ENCODE peak calls at places on chromosomes 1 and 21, in ten cellular contexts. A is kidney; S is MM.1S; Y is lung; U is H9; T is CD8-positive, alpha-beta memory T cell; B is vagina; I is esophagus squamous epithelium; J is mesenchymal stem cell; L is sigmoid colon. M is an unnamed sample.

GRCh38 chr1:30929135-30929889 is 20.8 kb upstream of the SDC3 start:
- DNase-seq in S (peak), B (no peak), Y (no peak), A (no peak), I (no peak), L (no peak), U (peak), T (peak), J (peak), M (no peak)

GRCh38 chr1:23558140-23558871 is 995 bp downstream of the ID3 start:
- DNase-seq in J (peak), U (peak), I (no peak), A (peak), Y (peak), B (no peak), T (no peak), L (peak), S (peak), M (peak)

GRCh38 chr1:98949606-98950005 is 55.1 kb downstream of the PLPPR5 start:
- DNase-seq in U (no peak), I (no peak), Y (no peak), A (no peak), T (no peak), S (no peak), B (no peak), J (no peak), L (no peak), M (no peak)

GRCh38 chr1:51300270-51300669 is 30.1 kb downstream of the TTC39A start:
- DNase-seq in B (no peak), I (no peak), Y (no peak), U (no peak), T (no peak), S (no peak), A (no peak), L (peak), J (no peak), M (no peak)

GRCh38 chr1:229130028-229130668 is 140.8 kb upstream of the RAB4A start:
- DNase-seq in A (peak), L (peak), T (no peak), J (no peak), I (no peak), B (no peak), U (no peak), Y (no peak), S (no peak), M (no peak)

GRCh38 chr1:2391034-2391384 is 345 bp downstream of the MORN1 start:
- DNase-seq in S (peak), Y (no peak), T (no peak), J (peak), L (no peak), I (no peak), B (no peak), U (no peak), A (peak), M (no peak)

GRCh38 chr1:14511856-14512585 is 86.5 kb upstream of the KAZN start:
- DNase-seq in I (no peak), A (no peak), Y (no peak), L (no peak), B (no peak), T (no peak), J (no peak), U (no peak), S (no peak), M (no peak)

GRCh38 chr1:118575060-118575459 is 390.0 kb upstream of the SPAG17 start:
- DNase-seq in I (no peak), S (no peak), B (no peak), T (no peak), A (no peak), Y (no peak), J (no peak), U (no peak), L (no peak), M (no peak)

GRCh38 chr1:95086949-95087533 is 14.3 kb upstream of the ALG14 start:
- DNase-seq in T (no peak), B (no peak), L (no peak), I (no peak), U (peak), Y (no peak), J (peak), S (no peak), A (no peak), M (peak)

GRCh38 chr1:19406680-19407079 is 78.7 kb downstream of the CAPZB start:
- DNase-seq in T (no peak), L (no peak), S (no peak), I (no peak), U (no peak), A (no peak), Y (no peak), J (no peak), B (no peak), M (no peak)

GRCh38 chr1:19407494-19408096 is 77.7 kb downstream of the CAPZB start:
- DNase-seq in Y (no peak), B (no peak), A (peak), U (no peak), L (no peak), S (no peak), I (no peak), J (no peak), T (no peak), M (no peak)

GRCh38 chr1:19405195-19405760 is 80.1 kb downstream of the CAPZB start:
- DNase-seq in U (no peak), Y (no peak), B (no peak), S (no peak), A (peak), J (no peak), L (no peak), I (no peak), T (no peak), M (no peak)

GRCh38 chr1:19404748-19405147 is 80.6 kb downstream of the CAPZB start:
- DNase-seq in T (no peak), J (no peak), U (no peak), I (no peak), L (no peak), A (peak), S (no peak), Y (no peak), B (no peak), M (no peak)

GRCh38 chr1:19405761-19406481 is 79.4 kb downstream of the CAPZB start:
- DNase-seq in I (no peak), L (no peak), B (no peak), A (peak), Y (no peak), U (no peak), J (no peak), S (no peak), T (no peak), M (no peak)
- H3K27ac ChIP-seq in I (peak), L (peak), B (peak), A (no peak), Y (peak), U (no peak), J (no peak), S (no peak), T (no peak), M (no peak)

GRCh38 chr21:34018910-34019309 is 54.5 kb upstream of the MRPS6 start:
- DNase-seq in L (no peak), U (no peak), Y (no peak), B (no peak), J (no peak), T (no peak), I (no peak), S (peak), A (no peak), M (no peak)

GRCh38 chr21:34018185-34018584 is 55.2 kb upstream of the MRPS6 start:
- DNase-seq in I (no peak), J (no peak), Y (no peak), S (peak), B (no peak), A (no peak), L (no peak), U (no peak), T (no peak), M (no peak)

GRCh38 chr21:34020005-34020847 is 53.2 kb upstream of the MRPS6 start:
- DNase-seq in I (no peak), Y (no peak), S (peak), U (no peak), J (no peak), L (no peak), B (no peak), A (no peak), T (no peak), M (no peak)

GRCh38 chr21:34020934-34021553 is 52.3 kb upstream of the MRPS6 start:
- DNase-seq in I (no peak), J (no peak), T (no peak), B (no peak), Y (no peak), S (no peak), L (no peak), U (no peak), A (no peak), M (no peak)

GRCh38 chr21:34019402-34019801 is 54.0 kb upstream of the MRPS6 start:
- DNase-seq in I (no peak), T (no peak), A (no peak), J (no peak), Y (no peak), B (no peak), S (no peak), L (no peak), U (no peak), M (no peak)
- H3K27ac ChIP-seq in I (no peak), T (no peak), A (no peak), J (no peak), Y (no peak), B (no peak), S (peak), L (no peak), U (no peak), M (no peak)

DNA sequence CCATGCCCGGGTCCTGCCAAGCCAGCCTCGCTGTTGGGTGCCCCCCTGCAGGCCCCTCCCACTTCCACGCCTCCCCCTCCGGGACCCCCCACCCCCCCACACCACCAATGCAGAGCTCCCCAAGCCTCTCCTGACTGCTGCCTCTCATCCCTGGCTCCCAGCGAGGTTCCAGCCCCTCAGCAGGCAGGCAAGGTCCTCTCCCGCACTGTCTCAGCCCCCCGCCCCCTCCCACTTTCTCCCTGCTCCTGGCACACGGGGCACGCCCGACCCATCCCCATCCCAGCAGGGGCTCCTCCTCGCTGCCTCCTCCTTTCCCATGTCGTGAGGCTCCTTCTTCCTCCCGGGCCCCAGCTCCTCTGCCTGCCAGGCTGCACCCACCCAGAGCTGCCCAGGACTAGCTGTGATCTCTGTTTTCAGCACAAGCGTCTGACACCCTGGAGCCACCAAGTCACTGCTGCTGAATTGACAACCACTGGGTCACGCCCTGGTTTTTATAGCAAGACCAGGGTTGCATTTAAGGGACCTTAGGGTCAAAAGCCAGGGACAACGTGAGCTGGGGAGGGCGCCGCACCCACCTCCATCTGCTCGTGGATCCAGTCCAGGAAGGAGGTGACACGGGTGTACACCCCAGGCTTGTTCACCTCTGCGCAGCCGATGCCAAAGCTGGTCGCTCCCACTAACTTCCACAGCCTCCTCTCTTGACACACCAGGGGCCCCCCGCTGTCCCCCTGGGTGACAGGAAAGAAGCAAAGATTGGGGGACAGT is 9.0 kb upstream of the TFF1 start:
- DNase-seq in Y (no peak), A (peak), J (no peak), B (no peak), L (no peak), I (no peak), U (peak), T (no peak), S (no peak), M (no peak)
- H3K27ac ChIP-seq in Y (no peak), A (no peak), J (no peak), B (no peak), L (no peak), I (no peak), U (no peak), T (no peak), S (no peak), M (no peak)

GRCh38 chr1:65724151-65724550 is 68.5 kb upstream of the PDE4B start:
- DNase-seq in I (no peak), B (no peak), Y (no peak), T (no peak), A (no peak), L (no peak), U (no peak), S (no peak), J (no peak), M (no peak)

GRCh38 chr1:65725064-65725463 is 67.6 kb upstream of the PDE4B start:
- DNase-seq in S (no peak), B (no peak), A (no peak), I (no peak), T (no peak), Y (no peak), J (no peak), L (no peak), U (no peak), M (no peak)

GRCh38 chr1:65729308-65729707 is 63.4 kb upstream of the PDE4B start:
- DNase-seq in A (no peak), Y (no peak), L (no peak), S (no peak), U (no peak), J (no peak), I (no peak), T (no peak), B (no peak), M (no peak)

DNA sequence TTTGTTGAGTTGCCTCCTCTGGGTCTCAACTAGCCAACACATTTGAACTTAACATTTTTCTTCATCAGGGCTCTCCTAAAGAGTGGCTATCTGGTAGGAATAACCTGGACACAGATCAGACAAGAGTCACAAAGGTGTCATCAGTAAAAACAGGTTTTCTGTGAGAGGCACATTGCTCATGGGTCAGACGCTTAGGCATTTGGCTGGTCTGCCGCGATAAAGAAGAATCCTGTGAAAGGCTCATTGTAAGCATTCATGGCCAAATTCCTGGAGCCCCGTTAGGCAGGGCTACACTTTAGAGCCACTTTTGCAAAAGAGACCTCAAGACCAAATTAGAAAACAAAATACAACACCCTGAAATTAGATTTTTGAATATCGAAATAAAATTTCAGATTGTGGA is 64.2 kb upstream of the PDE4B start:
- DNase-seq in Y (no peak), I (no peak), B (no peak), J (no peak), U (no peak), A (no peak), T (no peak), L (no peak), S (no peak), M (no peak)
- H3K27ac ChIP-seq in Y (no peak), I (no peak), B (no peak), J (no peak), U (no peak), A (no peak), T (no peak), L (no peak), S (no peak), M (no peak)

DNA sequence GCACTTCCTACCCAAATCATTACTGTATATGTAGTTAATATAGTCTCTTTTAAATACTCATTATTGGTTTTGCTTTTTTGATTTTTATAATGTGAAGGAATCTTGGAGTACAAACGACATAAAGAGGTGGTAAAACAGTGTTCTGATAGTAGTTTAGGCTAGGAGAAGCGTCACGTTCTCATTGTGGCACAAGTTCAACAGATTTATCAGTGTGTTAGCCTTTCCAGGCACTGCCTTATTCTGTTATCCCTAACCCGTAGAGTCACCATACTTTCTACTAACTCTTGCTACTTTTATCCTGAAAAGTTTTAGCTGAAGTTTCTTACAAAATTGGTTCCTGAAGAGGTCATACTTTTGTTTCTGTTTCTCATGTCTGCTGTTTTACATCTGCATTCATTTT is 174.6 kb upstream of the CACYBP start:
- DNase-seq in A (no peak), T (no peak), I (no peak), S (no peak), J (no peak), Y (no peak), U (no peak), L (no peak), B (no peak), M (no peak)
- H3K27ac ChIP-seq in A (no peak), T (no peak), I (no peak), S (no peak), J (no peak), Y (no peak), U (no peak), L (no peak), B (no peak), M (no peak)

DNA sequence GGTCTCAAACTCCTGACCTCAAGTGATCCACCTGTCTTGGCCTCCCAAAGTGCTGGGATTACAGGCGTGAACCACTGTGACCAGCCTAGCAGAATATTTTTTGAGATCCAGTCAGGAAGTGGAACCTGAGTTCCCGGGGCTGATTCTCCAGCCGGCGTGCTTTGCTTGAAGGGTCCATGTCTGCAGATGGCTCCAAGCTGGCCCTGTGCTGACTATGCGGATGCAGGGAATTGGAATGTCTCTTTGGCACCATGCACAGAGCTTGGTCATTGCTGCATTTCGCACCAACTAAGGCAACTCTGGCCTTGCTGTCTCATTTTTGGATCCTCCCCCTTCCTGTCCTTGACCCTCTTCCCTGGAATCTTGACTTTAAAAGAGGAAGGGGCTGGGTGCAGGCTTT is 28.1 kb downstream of the ARHGEF10L start:
- DNase-seq in A (no peak), S (no peak), Y (no peak), I (no peak), U (no peak), J (no peak), B (no peak), T (no peak), L (peak), M (no peak)
- H3K27ac ChIP-seq in A (peak), S (no peak), Y (peak), I (peak), U (no peak), J (no peak), B (peak), T (no peak), L (peak), M (no peak)

GRCh38 chr1:40902634-40902897 is 40.4 kb upstream of the CITED4 start:
- DNase-seq in Y (no peak), L (no peak), J (no peak), A (no peak), B (no peak), I (no peak), S (no peak), T (no peak), U (peak), M (no peak)
- H3K27ac ChIP-seq in Y (no peak), L (no peak), J (peak), A (no peak), B (peak), I (peak), S (no peak), T (no peak), U (no peak), M (peak)